ENCODE peak calls at places on chromosome 3, in ten cellular contexts. T is fibroblast of lung; C is GM23338; I is cardiac muscle cell; V is CD8-positive, alpha-beta memory T cell; Z is transverse colon; A is upper lobe of right lung; S is body of pancreas; H is A673; R is breast epithelium. Y is an unnamed sample.

GRCh38 chr3:111768571-111769100 is 90.4 kb upstream of the PHLDB2 start:
- DNase-seq in T (peak; percentile 91), C (no peak), I (no peak), V (no peak), Z (no peak), A (no peak), S (no peak), H (peak; percentile 41), R (peak; percentile 22), Y (no peak)

GRCh38 chr3:125602752-125603649 is 7.7 kb upstream of the OSBPL11 start:
- DNase-seq in T (peak; percentile 57), C (no peak), I (peak; percentile 17), V (no peak), Z (no peak), A (no peak), S (no peak), H (peak; percentile 69), R (no peak), Y (no peak)

GRCh38 chr3:106206165-106206564 is 337.4 kb upstream of the CBLB start:
- DNase-seq in T (peak; percentile 28), C (peak; percentile 47), I (peak; percentile 2), V (peak; percentile 40), Z (no peak), A (no peak), S (no peak), H (peak; percentile 94), R (no peak), Y (peak; percentile 32)

GRCh38 chr3:75329713-75330112 is 334.4 kb upstream of the FRG2C start:
- DNase-seq in T (no peak), C (no peak), I (no peak), V (no peak), Z (no peak), A (no peak), S (peak; percentile 67), H (no peak), R (no peak), Y (no peak)

GRCh38 chr3:129383292-129383860 is 45.1 kb downstream of the EFCAB12 start:
- DNase-seq in T (peak; percentile 70), C (peak; percentile 89), I (peak; percentile 77), V (peak; percentile 34), Z (peak; percentile 42), A (no peak), S (peak; percentile 66), H (peak; percentile 78), R (peak; percentile 31), Y (peak; percentile 32)

GRCh38 chr3:31185004-31185357 is 290.5 kb upstream of the GADL1 start:
- DNase-seq in T (peak; percentile 36), C (no peak), I (no peak), V (no peak), Z (no peak), A (no peak), S (no peak), H (no peak), R (no peak), Y (no peak)

GRCh38 chr3:117252208-117252607 is 542.6 kb downstream of the TUSC7 start:
- DNase-seq in T (no peak), C (no peak), I (no peak), V (no peak), Z (no peak), A (no peak), S (no peak), H (no peak), R (no peak), Y (no peak)

GRCh38 chr3:22117091-22117490 is 366.1 kb upstream of the ZNF385D start:
- DNase-seq in T (peak; percentile 64), C (no peak), I (no peak), V (no peak), Z (no peak), A (no peak), S (no peak), H (no peak), R (no peak), Y (no peak)

GRCh38 chr3:132394334-132394733 is 23.0 kb upstream of the DNAJC13 start:
- DNase-seq in T (peak; percentile 74), C (no peak), I (no peak), V (no peak), Z (no peak), A (no peak), S (no peak), H (peak; percentile 21), R (no peak), Y (no peak)

GRCh38 chr3:175001091-175001490 is 142.0 kb downstream of the NAALADL2 start:
- DNase-seq in T (no peak), C (no peak), I (no peak), V (no peak), Z (no peak), A (no peak), S (no peak), H (no peak), R (no peak), Y (no peak)

GRCh38 chr3:187136936-187137335 is 2.4 kb downstream of the RPL39L start:
- DNase-seq in T (peak; percentile 27), C (no peak), I (no peak), V (no peak), Z (no peak), A (no peak), S (no peak), H (no peak), R (no peak), Y (no peak)

GRCh38 chr3:197305854-197306253 is 7.4 kb upstream of the DLG1 start:
- DNase-seq in T (peak; percentile 81), C (no peak), I (no peak), V (peak; percentile 29), Z (no peak), A (no peak), S (no peak), H (no peak), R (no peak), Y (no peak)

GRCh38 chr3:154956815-154957214 is 123.3 kb upstream of the MME start:
- DNase-seq in T (no peak), C (no peak), I (no peak), V (no peak), Z (no peak), A (no peak), S (no peak), H (no peak), R (no peak), Y (no peak)

GRCh38 chr3:72694398-72694797 is 153.8 kb downstream of the SHQ1 start:
- DNase-seq in T (peak; percentile 24), C (no peak), I (no peak), V (no peak), Z (no peak), A (no peak), S (no peak), H (no peak), R (no peak), Y (no peak)

GRCh38 chr3:120926146-120926545 is 18.1 kb downstream of the STXBP5L start:
- DNase-seq in T (no peak), C (no peak), I (no peak), V (no peak), Z (no peak), A (no peak), S (no peak), H (no peak), R (no peak), Y (no peak)

GRCh38 chr3:41053220-41053619 is 146.1 kb upstream of the CTNNB1 start:
- DNase-seq in T (no peak), C (no peak), I (no peak), V (no peak), Z (no peak), A (no peak), S (no peak), H (no peak), R (peak; percentile 36), Y (no peak)

GRCh38 chr3:46933261-46933660 is 43.3 kb downstream of the CCDC12 start:
- DNase-seq in T (no peak), C (no peak), I (no peak), V (no peak), Z (no peak), A (no peak), S (no peak), H (no peak), R (no peak), Y (no peak)

GRCh38 chr3:177452487-177452886 is 255.2 kb upstream of the TBL1XR1 start:
- DNase-seq in T (peak; percentile 83), C (no peak), I (no peak), V (no peak), Z (no peak), A (no peak), S (no peak), H (peak; percentile 86), R (peak; percentile 33), Y (no peak)

GRCh38 chr3:32945136-32945535 is 6.3 kb upstream of the CCR4 start:
- DNase-seq in T (no peak), C (peak; percentile 25), I (no peak), V (no peak), Z (no peak), A (no peak), S (no peak), H (no peak), R (no peak), Y (no peak)

GRCh38 chr3:10287936-10288574 is 4.7 kb downstream of the GHRL start:
- DNase-seq in T (no peak), C (no peak), I (no peak), V (no peak), Z (no peak), A (no peak), S (no peak), H (no peak), R (no peak), Y (no peak)
- H3K27ac ChIP-seq in T (no peak overlapping the region), C (no peak overlapping the region), I (no peak overlapping the region), V (no peak overlapping the region), Z (no peak overlapping the region), A (no peak overlapping the region), S (no peak overlapping the region), H (no peak overlapping the region), R (no peak overlapping the region), Y (no peak overlapping the region)

GRCh38 chr3:150588027-150588830 is 14.9 kb upstream of the SELENOT start:
- DNase-seq in T (no peak), C (no peak), I (peak; percentile 83), V (no peak), Z (no peak), A (peak; percentile 71), S (no peak), H (no peak), R (no peak), Y (no peak)
- H3K4me3 ChIP-seq in T (no peak overlapping the region), C (no peak overlapping the region), I (no peak overlapping the region), V (no peak overlapping the region), Z (no peak overlapping the region), A (no peak overlapping the region), S (no peak overlapping the region), H (no peak overlapping the region), R (no peak overlapping the region), Y (no peak overlapping the region)

DNA sequence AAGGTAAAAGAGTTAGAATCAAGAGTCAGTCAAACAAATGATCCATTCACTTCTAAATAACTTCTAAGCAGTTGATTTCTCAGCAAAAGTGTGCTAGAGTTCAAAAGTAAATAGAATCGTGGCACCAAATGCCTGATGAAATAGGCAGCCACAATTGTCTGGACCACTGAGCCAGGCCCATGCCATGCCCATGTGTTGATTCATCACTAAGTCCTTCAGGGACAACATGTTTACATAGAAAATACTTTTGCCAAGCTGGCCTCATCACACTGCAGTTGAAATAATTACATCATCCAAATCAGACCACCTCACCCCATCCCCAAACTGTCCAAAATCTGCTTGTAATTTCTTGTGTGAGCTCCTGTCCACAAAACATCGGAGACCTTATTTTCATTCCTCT is 216.3 kb downstream of the IGSF11 start:
- DNase-seq in T (peak; percentile 81), C (no peak), I (no peak), V (no peak), Z (no peak), A (no peak), S (no peak), H (no peak), R (no peak), Y (no peak)
- H3K27ac ChIP-seq in T (no peak overlapping the region), C (no peak overlapping the region), I (no peak overlapping the region), V (no peak overlapping the region), Z (no peak overlapping the region), A (no peak overlapping the region), S (no peak overlapping the region), H (no peak overlapping the region), R (no peak overlapping the region), Y (no peak overlapping the region)

GRCh38 chr3:193824365-193824764 is 231.4 kb downstream of the OPA1 start:
- DNase-seq in T (no peak), C (no peak), I (no peak), V (no peak), Z (no peak), A (no peak), S (no peak), H (no peak), R (no peak), Y (no peak)
- H3K4me3 ChIP-seq in T (no peak overlapping the region), C (no peak overlapping the region), I (no peak overlapping the region), V (no peak overlapping the region), Z (no peak overlapping the region), A (no peak overlapping the region), S (no peak overlapping the region), H (no peak overlapping the region), R (no peak overlapping the region), Y (no peak overlapping the region)